ENCODE peak calls at places on chromosome 13, in four cellular contexts. B is Peyer's patch, L is left ventricle myocardium inferior, J is pancreas. P is an unnamed sample.

GRCh38 chr13:20702945-20703784 is at the start of gene IL17D:
- DNase-seq in J (peak; percentile 52), B (peak; percentile 64), L (no peak), P (no peak)

GRCh38 chr13:43298799-43299198 is 275.4 kb downstream of the DNAJC15 start:
- DNase-seq in J (no peak), L (no peak), B (no peak), P (no peak)

GRCh38 chr13:86946734-86947133 is 724.4 kb upstream of the SLITRK5 start:
- DNase-seq in J (no peak), L (no peak), B (no peak), P (no peak)

GRCh38 chr13:38072696-38073095 is 203.1 kb upstream of the TRPC4 start:
- DNase-seq in B (no peak), L (no peak), J (no peak), P (no peak)

GRCh38 chr13:94192576-94192975 is 286.9 kb downstream of the DCT start:
- DNase-seq in J (no peak), B (no peak), L (no peak), P (no peak)

GRCh38 chr13:100608906-100609305 is 20.3 kb upstream of the GGACT start:
- DNase-seq in B (peak; percentile 53), J (no peak), L (no peak), P (no peak)

GRCh38 chr13:60572003-60572792 is 175.2 kb downstream of the TDRD3 start:
- DNase-seq in J (no peak), L (no peak), B (no peak), P (no peak)

GRCh38 chr13:99018418-99019180 is 40.7 kb upstream of the DOCK9 start:
- DNase-seq in B (no peak), L (no peak), J (no peak), P (no peak)

GRCh38 chr13:61202042-61202441 is 213.6 kb downstream of the PCDH20 start:
- DNase-seq in J (no peak), L (no peak), B (no peak), P (no peak)

GRCh38 chr13:50319603-50320296 is 304.5 kb downstream of the KCNRG start:
- DNase-seq in L (no peak), J (no peak), B (no peak), P (no peak)

GRCh38 chr13:50161052-50161451 is 145.8 kb downstream of the KCNRG start:
- DNase-seq in J (no peak), B (no peak), L (no peak), P (no peak)

GRCh38 chr13:112144616-112145220 is 77.8 kb downstream of the SOX1 start:
- DNase-seq in L (no peak), B (no peak), J (no peak), P (no peak)

GRCh38 chr13:36548129-36548528 is 115.8 kb downstream of the CCNA1 start:
- DNase-seq in J (no peak), B (no peak), L (peak; percentile 16), P (peak; percentile 8)

GRCh38 chr13:73268306-73268705 is 209.5 kb downstream of the KLF5 start:
- DNase-seq in B (peak; percentile 59), L (no peak), J (no peak), P (no peak)

GRCh38 chr13:33543631-33544030 is 258.1 kb upstream of the STARD13 start:
- DNase-seq in L (no peak), J (no peak), B (no peak), P (no peak)

GRCh38 chr13:48391257-48391656 is 21.7 kb downstream of the LPAR6 start:
- DNase-seq in B (no peak), J (no peak), L (no peak), P (no peak)

GRCh38 chr13:28751210-28751935 is 32.6 kb upstream of the SLC46A3 start:
- DNase-seq in B (no peak), J (no peak), L (no peak), P (no peak)
- TF ChIP-seq CTCF in B (no peak), J (no peak), L (no peak), P (no peak)

GRCh38 chr13:75417006-75417384 is 65.0 kb downstream of the TBC1D4 start:
- DNase-seq in B (no peak), J (no peak), L (no peak), P (no peak)

GRCh38 chr13:75416327-75417005 is 65.5 kb downstream of the TBC1D4 start:
- DNase-seq in J (no peak), L (no peak), B (no peak), P (no peak)

GRCh38 chr13:75418186-75418843 is 63.7 kb downstream of the TBC1D4 start:
- DNase-seq in B (no peak), J (no peak), L (no peak), P (no peak)

GRCh38 chr13:75418997-75419396 is 63.0 kb downstream of the TBC1D4 start:
- DNase-seq in J (no peak), B (no peak), L (no peak), P (no peak)

GRCh38 chr13:75417647-75418046 is 64.3 kb downstream of the TBC1D4 start:
- DNase-seq in L (no peak), J (no peak), B (no peak), P (no peak)
- H3K4me1 ChIP-seq in L (peaks cover 85% of the 10 kb centered on the region), J (peaks cover 7% of the 10 kb centered on the region), B (peaks cover 3% of the 10 kb centered on the region), P (peaks cover 73% of the 10 kb centered on the region)

GRCh38 chr13:23147264-23147663 is 33.5 kb upstream of the SGCG start:
- DNase-seq in B (no peak), L (no peak), J (no peak), P (no peak)
- H3K27ac ChIP-seq in B (no peak overlapping the region), L (no peak overlapping the region), J (no peak overlapping the region), P (no peak overlapping the region)

DNA sequence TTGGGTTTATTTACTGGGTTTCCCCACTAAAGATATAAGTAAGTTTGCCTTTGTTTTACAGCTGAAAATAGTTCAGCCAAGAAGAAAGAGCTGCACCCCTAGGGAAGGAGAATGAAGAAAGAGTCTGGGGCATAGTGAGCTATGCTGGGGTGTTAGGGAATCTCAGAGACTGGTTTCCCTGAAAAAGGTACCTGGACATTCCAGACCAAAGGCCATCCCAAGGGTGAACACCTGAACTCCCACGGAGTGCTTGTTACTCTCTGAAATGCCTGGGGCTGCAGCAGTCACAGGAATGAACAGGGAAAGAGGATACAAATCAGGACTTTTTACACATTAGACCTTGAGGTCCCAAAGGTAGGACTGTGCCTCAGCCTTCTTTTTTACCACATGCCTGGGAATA is 337.6 kb upstream of the SLC10A2 start:
- DNase-seq in B (no peak), L (no peak), J (no peak), P (no peak)
- TF ChIP-seq CTCF in B (no peak), L (no peak), J (no peak), P (no peak)

GRCh38 chr13:113924184-113924583 is 49.7 kb downstream of the C13orf46 start:
- DNase-seq in B (no peak), J (no peak), L (no peak), P (no peak)

GRCh38 chr13:113921763-113922162 is 52.1 kb downstream of the C13orf46 start:
- DNase-seq in J (no peak), L (no peak), B (no peak), P (no peak)

GRCh38 chr13:113922412-113923118 is 51.3 kb downstream of the C13orf46 start:
- DNase-seq in J (no peak), B (peak; percentile 21), L (no peak), P (no peak)

GRCh38 chr13:113920606-113921306 is 53.1 kb downstream of the C13orf46 start:
- DNase-seq in L (no peak), J (no peak), B (peak; percentile 14), P (no peak)

DNA sequence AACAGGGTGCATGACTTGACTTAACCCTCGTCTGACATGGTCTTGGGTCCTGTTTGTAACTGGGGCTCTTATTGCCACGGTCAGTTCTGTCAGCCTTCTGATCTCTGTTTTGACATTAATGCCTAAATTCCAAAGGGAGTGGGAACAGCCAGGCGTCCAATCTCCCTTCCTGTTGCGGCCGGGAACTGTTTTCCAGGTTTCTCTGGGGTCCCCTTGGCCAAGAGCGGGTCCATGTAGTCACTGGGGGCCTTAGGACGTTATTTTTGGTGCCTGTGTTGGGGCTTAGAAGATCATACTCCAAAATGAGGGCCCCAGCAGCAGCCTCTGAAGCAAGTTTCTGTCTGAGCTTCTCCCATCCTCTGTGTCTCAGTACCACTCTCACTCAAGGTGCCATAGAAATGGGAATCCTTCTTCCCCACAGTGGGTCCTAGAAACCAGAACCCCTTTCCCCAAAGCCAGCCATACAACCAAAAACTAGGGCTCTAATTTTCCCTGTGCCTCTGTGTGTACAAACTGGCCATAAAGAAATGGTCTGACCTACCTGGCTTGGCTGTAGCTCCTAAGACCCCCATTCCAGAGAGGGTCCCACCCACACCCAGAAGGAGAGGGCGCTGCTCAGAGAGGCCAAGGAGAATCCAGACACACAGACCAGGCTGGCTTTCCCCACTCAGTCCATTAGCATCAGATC is 50.4 kb downstream of the C13orf46 start:
- DNase-seq in J (no peak), B (no peak), L (no peak), P (no peak)
- H3K4me1 ChIP-seq in J (no peaks in the 10 kb centered on the region), B (no peaks in the 10 kb centered on the region), L (peaks cover 19% of the 10 kb centered on the region), P (peaks cover 16% of the 10 kb centered on the region)

GRCh38 chr13:45468676-45469075 is 3.9 kb downstream of the COG3 start:
- DNase-seq in J (no peak), B (no peak), L (no peak), P (no peak)

GRCh38 chr13:45472171-45472705 is 7.5 kb downstream of the COG3 start:
- DNase-seq in J (no peak), B (no peak), L (no peak), P (no peak)

GRCh38 chr13:45464687-45465453 is at the start of gene COG3:
- DNase-seq in J (peak; percentile 95), L (peak; percentile 94), B (peak; percentile 97), P (peak; percentile 94)

GRCh38 chr13:45464141-45464686 is 525 bp upstream of the COG3 start:
- DNase-seq in L (no peak), J (peak; percentile 35), B (no peak), P (peak; percentile 7)

GRCh38 chr13:45466359-45466758 is 1.6 kb downstream of the COG3 start:
- DNase-seq in J (no peak), B (no peak), L (no peak), P (no peak)
- H3K27ac ChIP-seq in J (no peak overlapping the region), B (peak overlapping the region; percentile 97), L (peak overlapping the region; percentile 97), P (peak overlapping the region; percentile 94)

GRCh38 chr13:31012285-31013024 is 80.0 kb downstream of the TEX26 start:
- DNase-seq in B (no peak), L (no peak), J (no peak), P (no peak)
- TF ChIP-seq CTCF in B (no peak), L (no peak), J (no peak), P (no peak)

P was measured in heart right ventricle.